ENCODE peak calls at places on chromosomes 5 and 9, in ten cellular contexts. O is suprapubic skin, T is fibroblast of lung, B is HCT116, P is body of pancreas, Z is PC-9, Q is Peyer's patch, H is cardiac muscle cell, A is right lobe of liver, I is left ventricle myocardium inferior. E is an unnamed sample. For H3K4me1, the result is how much of the 10 kb centered on the place peaks cover.

GRCh38 chr5:33936004-33936380 is 194 bp upstream of the RXFP3 start:
- DNase-seq in P (peak), I (peak), A (peak), O (no peak), H (peak), Z (peak), T (peak), Q (no peak), B (no peak), E (peak)

GRCh38 chr5:181241393-181241975 is 2.2 kb downstream of the RACK1 start:
- DNase-seq in H (no peak), O (no peak), Q (no peak), T (peak), P (no peak), B (no peak), A (no peak), Z (peak), I (no peak), E (no peak)

GRCh38 chr5:140391312-140391711 is 10.3 kb upstream of the ANKHD1 start:
- DNase-seq in T (peak), B (no peak), P (no peak), Z (no peak), Q (no peak), A (no peak), I (no peak), O (no peak), H (no peak), E (no peak)

GRCh38 chr5:175337680-175338079 is 106.3 kb downstream of the DRD1 start:
- DNase-seq in Q (no peak), I (no peak), P (no peak), T (no peak), Z (no peak), B (no peak), O (no peak), A (no peak), H (no peak), E (no peak)

GRCh38 chr5:110477923-110478322 is 248.5 kb downstream of the TMEM232 start:
- DNase-seq in O (no peak), H (no peak), T (no peak), P (no peak), A (no peak), B (no peak), Q (no peak), Z (no peak), I (no peak), E (no peak)

GRCh38 chr9:116151966-116152381 is 1.6 kb upstream of the PAPPA start:
- DNase-seq in A (no peak), I (no peak), T (peak), Q (no peak), Z (peak), H (no peak), O (no peak), P (no peak), B (no peak), E (no peak)

GRCh38 chr5:72248352-72249032 is 71.5 kb downstream of the MRPS27 start:
- DNase-seq in Z (peak), H (peak), A (peak), Q (peak), O (peak), T (peak), I (no peak), B (peak), P (peak), E (peak)

GRCh38 chr5:139246394-139246793 is 47.1 kb upstream of the MATR3 start:
- DNase-seq in H (no peak), Q (no peak), B (no peak), T (no peak), Z (peak), I (no peak), O (no peak), P (peak), A (peak), E (peak)

GRCh38 chr5:142484821-142485387 is 160.1 kb upstream of the SPRY4 start:
- DNase-seq in Z (no peak), Q (no peak), I (no peak), O (no peak), H (no peak), P (no peak), A (no peak), B (no peak), T (no peak), E (no peak)

GRCh38 chr5:143030349-143030748 is 260.2 kb downstream of the ARHGAP26 start:
- DNase-seq in Q (no peak), O (no peak), T (no peak), H (no peak), A (no peak), Z (no peak), I (no peak), P (no peak), B (no peak), E (no peak)

GRCh38 chr9:135224921-135225541 is 137.6 kb downstream of the OLFM1 start:
- DNase-seq in Q (no peak), A (peak), I (no peak), H (no peak), T (no peak), Z (no peak), O (no peak), P (no peak), B (no peak), E (no peak)

GRCh38 chr5:36158144-36158543 is 6.2 kb downstream of the SKP2 start:
- DNase-seq in T (no peak), P (no peak), Z (no peak), B (no peak), Q (no peak), H (peak), I (no peak), O (no peak), A (no peak), E (no peak)

GRCh38 chr5:115636008-115636407 is 10.2 kb upstream of the TMED7 start:
- DNase-seq in I (no peak), A (no peak), Z (no peak), T (no peak), O (no peak), P (no peak), H (no peak), B (no peak), Q (no peak), E (no peak)

GRCh38 chr9:131597246-131597645 is 51.9 kb downstream of the PRRT1B start:
- DNase-seq in A (no peak), O (no peak), Q (no peak), Z (no peak), T (no peak), I (no peak), P (no peak), H (no peak), B (no peak), E (no peak)

GRCh38 chr9:5621327-5621726 is 7.6 kb upstream of the RIC1 start:
- DNase-seq in A (no peak), P (no peak), Q (no peak), O (no peak), T (peak), Z (no peak), B (peak), H (no peak), I (no peak), E (no peak)

GRCh38 chr9:34383904-34384303 is 7.2 kb upstream of the MYORG start:
- DNase-seq in Z (no peak), I (no peak), P (no peak), O (no peak), T (no peak), B (no peak), Q (no peak), A (no peak), H (no peak), E (no peak)

GRCh38 chr9:12819436-12820185 is 44.8 kb downstream of the LURAP1L start:
- DNase-seq in I (no peak), T (no peak), P (peak), A (no peak), Q (peak), Z (no peak), H (no peak), B (peak), O (no peak), E (no peak)

GRCh38 chr5:177471610-177472356 is 1.7 kb downstream of the DBN1 start:
- DNase-seq in P (no peak), Z (no peak), O (no peak), B (no peak), T (peak), H (no peak), Q (no peak), I (peak), A (no peak), E (peak)

GRCh38 chr9:121201045-121201737 is 478 bp downstream of the RAB14 start:
- DNase-seq in Z (peak), P (peak), H (peak), O (peak), B (no peak), T (no peak), I (peak), Q (peak), A (peak), E (peak)

GRCh38 chr9:89701221-89701798 is 96.5 kb downstream of the GADD45G start:
- DNase-seq in B (no peak), T (no peak), I (no peak), O (no peak), H (no peak), P (no peak), Q (peak), Z (no peak), A (no peak), E (no peak)

GRCh38 chr5:167580608-167581007 is 710.8 kb upstream of the WWC1 start:
- DNase-seq in O (no peak), P (no peak), H (no peak), Z (no peak), B (no peak), Q (no peak), I (no peak), A (no peak), T (no peak), E (no peak)

GRCh38 chr5:174837919-174838902 is 113.8 kb downstream of the MSX2 start:
- DNase-seq in H (peak), A (no peak), T (peak), Z (no peak), B (peak), O (peak), P (peak), I (no peak), Q (no peak), E (no peak)

GRCh38 chr9:104921067-104921741 is 6.8 kb downstream of the ABCA1 start:
- DNase-seq in O (no peak), T (no peak), Z (no peak), P (no peak), I (no peak), B (no peak), H (no peak), A (no peak), Q (no peak), E (no peak)
- H3K4me1 ChIP-seq in O (half or more), T (under half), Z (under half), P (under half), I (half or more), B (under half), H (under half), A (half or more), Q (under half), E (under half)

DNA sequence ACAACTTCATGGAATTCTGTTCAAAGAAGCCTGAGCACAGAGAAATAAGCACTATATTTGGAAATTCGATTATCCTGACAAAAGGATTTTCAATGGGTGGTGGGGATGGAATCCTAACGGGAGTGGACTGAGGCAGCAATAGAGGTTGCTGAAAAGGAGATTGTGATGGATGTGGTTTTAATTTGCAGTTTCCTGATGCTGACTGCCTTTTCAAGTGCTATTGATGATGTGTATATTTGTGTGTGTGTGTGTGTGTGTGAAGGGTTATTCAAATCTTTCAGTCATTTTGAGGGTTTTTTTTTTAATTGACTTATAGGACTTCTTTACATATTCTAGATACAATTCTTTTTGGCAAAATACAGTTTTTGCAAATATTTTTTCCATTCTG is 614.5 kb downstream of the HINT1 start:
- DNase-seq in T (no peak), H (no peak), Z (no peak), O (no peak), P (no peak), A (no peak), I (no peak), B (no peak), Q (no peak), E (no peak)
- H3K27ac ChIP-seq in T (no peak), H (no peak), Z (peak), O (no peak), P (no peak), A (no peak), I (peak), B (peak), Q (no peak), E (no peak)

DNA sequence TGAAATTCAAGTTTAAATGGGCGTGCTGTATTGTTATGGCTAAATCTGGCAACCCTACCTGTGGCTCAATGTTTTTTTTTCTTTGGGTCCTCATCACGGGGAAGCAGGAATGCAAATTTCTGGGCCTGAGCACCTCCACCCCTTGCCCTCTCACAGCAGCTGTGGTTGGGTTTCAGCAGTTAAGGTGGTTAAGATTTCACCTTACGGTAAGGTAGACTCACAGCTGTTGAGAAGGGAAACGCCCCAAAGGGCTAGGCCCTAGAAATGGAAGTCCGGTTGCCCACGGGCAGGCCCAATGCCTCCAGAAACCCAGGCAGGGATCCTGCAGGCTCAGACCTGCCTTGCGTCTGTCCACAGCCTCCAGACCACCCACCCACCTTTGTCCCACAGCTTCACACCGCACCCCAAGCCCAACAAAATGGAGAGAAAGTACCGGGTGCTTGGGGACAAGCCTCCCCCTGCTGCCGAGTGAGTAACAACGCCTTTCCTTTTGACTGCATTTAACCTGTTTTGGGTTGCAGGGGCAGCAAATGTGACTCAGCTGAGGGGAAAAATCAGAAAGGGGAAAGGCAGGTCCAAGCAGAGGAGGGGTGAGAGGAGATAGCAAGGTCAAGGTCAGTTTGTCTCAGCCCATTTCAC is 48.1 kb upstream of the TDRD7 start:
- DNase-seq in Z (no peak), B (no peak), P (no peak), I (no peak), O (no peak), T (no peak), H (no peak), Q (no peak), A (no peak), E (no peak)
- TF ChIP-seq CTCF in Z (no peak), B (no peak), P (no peak), I (no peak), O (no peak), T (no peak), H (no peak), Q (no peak), A (no peak), E (no peak)

DNA sequence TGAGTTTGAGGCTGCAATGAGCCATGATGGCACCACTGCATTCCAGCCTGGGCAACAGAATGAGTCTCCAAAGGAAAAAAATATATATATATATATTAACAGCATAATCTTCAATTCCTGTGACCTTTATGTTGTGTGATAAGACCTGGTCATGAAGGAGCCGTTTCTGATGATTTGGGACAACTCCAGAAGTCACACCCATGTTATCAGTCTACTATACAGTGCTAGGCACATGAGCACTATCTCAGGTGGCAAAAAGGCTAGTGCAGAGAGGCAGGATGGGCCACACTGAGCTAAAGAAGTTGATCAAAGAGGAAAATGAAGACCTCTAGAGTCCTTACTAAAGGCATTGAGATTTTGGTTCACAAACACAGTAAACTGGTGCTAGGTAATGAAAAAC is 205.0 kb upstream of the RAD23B start:
- DNase-seq in I (no peak), T (no peak), B (no peak), Q (no peak), P (no peak), A (no peak), O (no peak), H (no peak), Z (no peak), E (no peak)
- H3K4me1 ChIP-seq in I (under half), T (under half), B (under half), Q (under half), P (under half), A (under half), O (under half), H (under half), Z (under half), E (under half)

GRCh38 chr9:100217536-100217935 is 118.5 kb downstream of the INVS start:
- DNase-seq in H (no peak), Q (no peak), P (no peak), Z (no peak), T (no peak), A (no peak), I (no peak), O (no peak), B (no peak), E (no peak)
- H3K27ac ChIP-seq in H (no peak), Q (no peak), P (no peak), Z (no peak), T (no peak), A (no peak), I (no peak), O (no peak), B (no peak), E (no peak)

GRCh38 chr9:8728910-8729309 is 929.3 kb upstream of the DMAC1 start:
- DNase-seq in H (no peak), Z (no peak), T (no peak), O (no peak), A (no peak), P (no peak), B (no peak), I (no peak), Q (no peak), E (no peak)

GRCh38 chr9:8732367-8733075 is 932.9 kb upstream of the DMAC1 start:
- DNase-seq in T (no peak), Z (no peak), I (no peak), B (no peak), O (no peak), P (no peak), H (no peak), A (no peak), Q (no peak), E (no peak)

GRCh38 chr9:8733096-8733954 is 933.7 kb upstream of the DMAC1 start:
- DNase-seq in B (no peak), T (peak), Q (no peak), O (no peak), P (no peak), I (peak), Z (no peak), A (no peak), H (no peak), E (no peak)

GRCh38 chr9:8727191-8727590 is 927.6 kb upstream of the DMAC1 start:
- DNase-seq in Q (no peak), I (no peak), B (no peak), O (no peak), Z (no peak), T (no peak), A (no peak), H (no peak), P (no peak), E (no peak)

DNA sequence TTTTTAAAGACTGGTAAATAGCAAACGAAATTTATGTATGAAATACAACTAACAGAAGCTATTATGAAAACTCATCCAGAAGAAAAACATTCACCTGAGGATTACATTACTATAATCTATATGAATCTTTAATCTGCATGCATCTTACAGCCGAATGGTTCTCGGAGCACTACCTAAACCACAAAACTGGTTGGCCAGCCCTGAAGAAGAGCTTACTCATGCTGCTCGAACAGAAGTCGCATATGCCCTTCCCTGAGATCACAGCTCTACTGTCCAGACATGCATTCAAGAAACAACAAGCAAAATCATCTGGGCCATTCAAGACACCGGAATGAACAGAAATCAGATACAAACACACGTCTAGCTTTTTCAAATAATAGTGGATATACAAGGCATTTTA is 931.0 kb upstream of the DMAC1 start:
- DNase-seq in O (no peak), P (no peak), I (no peak), T (no peak), B (no peak), A (no peak), Z (no peak), Q (no peak), H (no peak), E (no peak)
- TF ChIP-seq CTCF in O (no peak), P (no peak), I (no peak), T (no peak), B (no peak), A (no peak), Z (no peak), Q (no peak), H (no peak), E (no peak)

DNA sequence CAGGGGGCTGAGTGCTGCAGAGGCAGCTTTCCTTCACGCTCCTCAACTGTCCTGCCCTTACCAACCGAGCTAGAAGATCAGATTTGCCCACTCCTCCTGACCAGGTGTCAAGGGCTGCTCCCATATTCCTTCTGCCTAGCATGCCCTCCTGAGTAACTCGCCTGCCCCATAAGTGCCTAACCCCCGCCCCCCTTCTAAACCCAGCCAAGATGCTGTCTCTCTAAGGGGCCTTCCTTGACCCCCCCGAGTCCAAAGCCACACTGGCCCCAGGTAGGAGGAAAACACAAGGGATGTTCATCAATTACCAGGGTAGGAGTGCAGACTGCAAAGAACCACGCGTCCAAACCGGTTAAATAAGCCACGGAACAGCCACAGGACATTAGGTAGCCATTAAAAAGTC is 4.8 kb downstream of the CCDC69 start:
- DNase-seq in T (no peak), Z (no peak), H (no peak), O (no peak), I (no peak), A (no peak), P (no peak), B (no peak), Q (peak), E (no peak)
- H3K4me1 ChIP-seq in T (under half), Z (under half), H (under half), O (under half), I (half or more), A (under half), P (half or more), B (under half), Q (under half), E (under half)

GRCh38 chr5:77852514-77853352 is 76.6 kb upstream of the TBCA start:
- DNase-seq in T (peak), Q (peak), P (peak), H (peak), I (peak), B (no peak), A (peak), O (no peak), Z (no peak), E (no peak)
- H3K27ac ChIP-seq in T (no peak), Q (peak), P (no peak), H (peak), I (no peak), B (no peak), A (no peak), O (no peak), Z (no peak), E (no peak)